ENCODE peak calls at places on chromosomes 4 and X, in ten cellular contexts. One of them, this sample, is unnamed.

GRCh38 chr4:136917312-136918110 is 614.8 kb downstream of the PCDH18 start:
- DNase-seq in mammary epithelial cell: no peak
- DNase-seq in upper lobe of right lung: no peak
- DNase-seq in heart right ventricle: no peak
- DNase-seq in cardiac fibroblast: no peak
- DNase-seq in left ventricle myocardium inferior: no peak
- DNase-seq in progenitor cell of endocrine pancreas: no peak
- DNase-seq in glutamatergic neuron: no peak
- DNase-seq in IMR-90: no peak
- DNase-seq in NB4: no peak
- DNase-seq in this sample: no peak

GRCh38 chrX:102835504-102836146 is 101.4 kb upstream of the RAB40AL start:
- DNase-seq in mammary epithelial cell: peak
- DNase-seq in upper lobe of right lung: no peak
- DNase-seq in heart right ventricle: no peak
- DNase-seq in cardiac fibroblast: peak
- DNase-seq in left ventricle myocardium inferior: no peak
- DNase-seq in progenitor cell of endocrine pancreas: no peak
- DNase-seq in glutamatergic neuron: peak
- DNase-seq in IMR-90: peak
- DNase-seq in NB4: peak
- DNase-seq in this sample: peak

GRCh38 chr4:1751919-1752283 is 30.6 kb downstream of the TACC3 start:
- DNase-seq in mammary epithelial cell: no peak
- DNase-seq in upper lobe of right lung: peak
- DNase-seq in heart right ventricle: no peak
- DNase-seq in cardiac fibroblast: no peak
- DNase-seq in left ventricle myocardium inferior: no peak
- DNase-seq in progenitor cell of endocrine pancreas: no peak
- DNase-seq in glutamatergic neuron: no peak
- DNase-seq in IMR-90: no peak
- DNase-seq in NB4: no peak
- DNase-seq in this sample: no peak

GRCh38 chr4:169311643-169312365 is 41.0 kb upstream of the SH3RF1 start:
- DNase-seq in mammary epithelial cell: peak
- DNase-seq in upper lobe of right lung: no peak
- DNase-seq in heart right ventricle: peak
- DNase-seq in cardiac fibroblast: peak
- DNase-seq in left ventricle myocardium inferior: no peak
- DNase-seq in progenitor cell of endocrine pancreas: no peak
- DNase-seq in glutamatergic neuron: peak
- DNase-seq in IMR-90: peak
- DNase-seq in NB4: peak
- DNase-seq in this sample: peak

GRCh38 chr4:48490680-48491513 is 845 bp downstream of the ZAR1 start:
- DNase-seq in mammary epithelial cell: no peak
- DNase-seq in upper lobe of right lung: no peak
- DNase-seq in heart right ventricle: no peak
- DNase-seq in cardiac fibroblast: no peak
- DNase-seq in left ventricle myocardium inferior: no peak
- DNase-seq in progenitor cell of endocrine pancreas: no peak
- DNase-seq in glutamatergic neuron: no peak
- DNase-seq in IMR-90: no peak
- DNase-seq in NB4: no peak
- DNase-seq in this sample: no peak

GRCh38 chrX:136041254-136041812 is 56.1 kb downstream of the SLC9A6 start:
- DNase-seq in mammary epithelial cell: no peak
- DNase-seq in upper lobe of right lung: no peak
- DNase-seq in heart right ventricle: no peak
- DNase-seq in cardiac fibroblast: no peak
- DNase-seq in left ventricle myocardium inferior: no peak
- DNase-seq in progenitor cell of endocrine pancreas: no peak
- DNase-seq in glutamatergic neuron: no peak
- DNase-seq in IMR-90: no peak
- DNase-seq in NB4: no peak
- DNase-seq in this sample: no peak

GRCh38 chr4:4670869-4671268 is 129.0 kb upstream of the STX18 start:
- DNase-seq in mammary epithelial cell: no peak
- DNase-seq in upper lobe of right lung: no peak
- DNase-seq in heart right ventricle: no peak
- DNase-seq in cardiac fibroblast: no peak
- DNase-seq in left ventricle myocardium inferior: no peak
- DNase-seq in progenitor cell of endocrine pancreas: no peak
- DNase-seq in glutamatergic neuron: no peak
- DNase-seq in IMR-90: no peak
- DNase-seq in NB4: no peak
- DNase-seq in this sample: no peak

GRCh38 chr4:176849076-176849475 is 56.4 kb upstream of the VEGFC start:
- DNase-seq in mammary epithelial cell: peak
- DNase-seq in upper lobe of right lung: no peak
- DNase-seq in heart right ventricle: no peak
- DNase-seq in cardiac fibroblast: no peak
- DNase-seq in left ventricle myocardium inferior: no peak
- DNase-seq in progenitor cell of endocrine pancreas: no peak
- DNase-seq in glutamatergic neuron: no peak
- DNase-seq in IMR-90: no peak
- DNase-seq in NB4: no peak
- DNase-seq in this sample: no peak

GRCh38 chr4:55838356-55838755 is 15.1 kb upstream of the EXOC1 start:
- DNase-seq in mammary epithelial cell: no peak
- DNase-seq in upper lobe of right lung: no peak
- DNase-seq in heart right ventricle: no peak
- DNase-seq in cardiac fibroblast: no peak
- DNase-seq in left ventricle myocardium inferior: no peak
- DNase-seq in progenitor cell of endocrine pancreas: no peak
- DNase-seq in glutamatergic neuron: no peak
- DNase-seq in IMR-90: peak
- DNase-seq in NB4: no peak
- DNase-seq in this sample: no peak

GRCh38 chr4:14178421-14178820 is 550.9 kb upstream of the BOD1L1 start:
- DNase-seq in mammary epithelial cell: peak
- DNase-seq in upper lobe of right lung: no peak
- DNase-seq in heart right ventricle: no peak
- DNase-seq in cardiac fibroblast: peak
- DNase-seq in left ventricle myocardium inferior: no peak
- DNase-seq in progenitor cell of endocrine pancreas: no peak
- DNase-seq in glutamatergic neuron: no peak
- DNase-seq in IMR-90: peak
- DNase-seq in NB4: no peak
- DNase-seq in this sample: peak

GRCh38 chr4:164930647-164931046 is 46.8 kb downstream of the TRIM61 start:
- DNase-seq in mammary epithelial cell: no peak
- DNase-seq in upper lobe of right lung: no peak
- DNase-seq in heart right ventricle: no peak
- DNase-seq in cardiac fibroblast: no peak
- DNase-seq in left ventricle myocardium inferior: no peak
- DNase-seq in progenitor cell of endocrine pancreas: no peak
- DNase-seq in glutamatergic neuron: no peak
- DNase-seq in IMR-90: no peak
- DNase-seq in NB4: no peak
- DNase-seq in this sample: no peak

GRCh38 chr4:76251448-76252270 is at the start of gene FAM47E:
- DNase-seq in mammary epithelial cell: peak
- DNase-seq in upper lobe of right lung: peak
- DNase-seq in heart right ventricle: peak
- DNase-seq in cardiac fibroblast: peak
- DNase-seq in left ventricle myocardium inferior: peak
- DNase-seq in progenitor cell of endocrine pancreas: peak
- DNase-seq in glutamatergic neuron: peak
- DNase-seq in IMR-90: peak
- DNase-seq in NB4: peak
- DNase-seq in this sample: peak

GRCh38 chr4:2388430-2389182 is 29.8 kb downstream of the ZFYVE28 start:
- DNase-seq in mammary epithelial cell: no peak
- DNase-seq in upper lobe of right lung: no peak
- DNase-seq in heart right ventricle: no peak
- DNase-seq in cardiac fibroblast: peak
- DNase-seq in left ventricle myocardium inferior: no peak
- DNase-seq in progenitor cell of endocrine pancreas: no peak
- DNase-seq in glutamatergic neuron: no peak
- DNase-seq in IMR-90: peak
- DNase-seq in NB4: peak
- DNase-seq in this sample: no peak

GRCh38 chr4:153850525-153851280 is 61.8 kb upstream of the SFRP2 start:
- DNase-seq in mammary epithelial cell: no peak
- DNase-seq in upper lobe of right lung: no peak
- DNase-seq in heart right ventricle: no peak
- DNase-seq in cardiac fibroblast: no peak
- DNase-seq in left ventricle myocardium inferior: no peak
- DNase-seq in progenitor cell of endocrine pancreas: no peak
- DNase-seq in glutamatergic neuron: no peak
- DNase-seq in IMR-90: no peak
- DNase-seq in NB4: no peak
- DNase-seq in this sample: no peak

GRCh38 chrX:40158036-40158706 is 60.4 kb upstream of the BCOR start:
- DNase-seq in mammary epithelial cell: no peak
- DNase-seq in upper lobe of right lung: peak
- DNase-seq in heart right ventricle: no peak
- DNase-seq in cardiac fibroblast: no peak
- DNase-seq in left ventricle myocardium inferior: no peak
- DNase-seq in progenitor cell of endocrine pancreas: no peak
- DNase-seq in glutamatergic neuron: peak
- DNase-seq in IMR-90: peak
- DNase-seq in NB4: peak
- DNase-seq in this sample: peak

GRCh38 chrX:48539345-48540014 is at the start of gene TBC1D25:
- DNase-seq in mammary epithelial cell: peak
- DNase-seq in upper lobe of right lung: peak
- DNase-seq in heart right ventricle: peak
- DNase-seq in cardiac fibroblast: peak
- DNase-seq in left ventricle myocardium inferior: peak
- DNase-seq in progenitor cell of endocrine pancreas: peak
- DNase-seq in glutamatergic neuron: peak
- DNase-seq in IMR-90: peak
- DNase-seq in NB4: peak
- DNase-seq in this sample: peak
- TF ChIP-seq CTCF in mammary epithelial cell: peak
- TF ChIP-seq CTCF in upper lobe of right lung: peak
- TF ChIP-seq CTCF in heart right ventricle: peak
- TF ChIP-seq CTCF in cardiac fibroblast: no peak
- TF ChIP-seq CTCF in left ventricle myocardium inferior: peak
- TF ChIP-seq CTCF in progenitor cell of endocrine pancreas: peak
- TF ChIP-seq CTCF in glutamatergic neuron: no peak
- TF ChIP-seq CTCF in IMR-90: peak
- TF ChIP-seq CTCF in NB4: peak
- TF ChIP-seq CTCF in this sample: peak

DNA sequence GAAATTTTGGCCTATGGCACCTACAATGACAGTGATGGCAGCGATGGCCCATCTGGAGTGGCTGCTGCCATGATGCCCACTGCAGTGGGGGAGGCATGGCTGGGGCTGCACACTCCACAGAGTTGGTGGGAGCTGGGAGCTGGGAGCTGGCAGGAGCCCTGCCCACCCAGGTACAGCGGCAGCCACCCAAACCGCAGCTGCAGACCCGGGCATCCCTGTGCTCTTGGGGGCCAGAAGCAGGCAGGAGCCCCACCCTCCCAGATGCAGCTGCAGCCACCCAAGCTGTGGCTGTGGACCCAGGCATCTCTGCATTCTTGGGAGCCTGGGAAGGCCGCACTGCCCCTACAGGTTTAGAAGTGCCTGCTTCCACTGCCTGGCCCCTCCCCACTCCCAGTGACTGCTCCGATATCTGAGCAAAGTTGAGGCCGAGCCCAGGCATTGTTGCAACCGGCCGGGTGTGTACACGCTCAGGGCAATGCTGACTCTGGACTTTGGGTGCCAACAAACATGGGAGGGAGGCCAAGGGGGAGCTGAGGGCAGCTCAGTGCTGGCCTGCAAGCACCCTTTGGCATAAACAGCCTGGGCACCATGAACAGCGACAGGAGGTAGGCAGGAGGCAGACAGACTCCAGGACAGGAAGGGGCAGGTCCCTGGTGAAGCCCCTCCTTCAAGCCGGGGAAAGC is 82.8 kb downstream of the PPP4R3C start:
- DNase-seq in mammary epithelial cell: no peak
- DNase-seq in upper lobe of right lung: no peak
- DNase-seq in heart right ventricle: no peak
- DNase-seq in cardiac fibroblast: no peak
- DNase-seq in left ventricle myocardium inferior: no peak
- DNase-seq in progenitor cell of endocrine pancreas: no peak
- DNase-seq in glutamatergic neuron: no peak
- DNase-seq in IMR-90: no peak
- DNase-seq in NB4: no peak
- DNase-seq in this sample: no peak
- TF ChIP-seq CTCF in mammary epithelial cell: no peak
- TF ChIP-seq CTCF in upper lobe of right lung: no peak
- TF ChIP-seq CTCF in heart right ventricle: no peak
- TF ChIP-seq CTCF in cardiac fibroblast: no peak
- TF ChIP-seq CTCF in left ventricle myocardium inferior: no peak
- TF ChIP-seq CTCF in progenitor cell of endocrine pancreas: no peak
- TF ChIP-seq CTCF in glutamatergic neuron: no peak
- TF ChIP-seq CTCF in IMR-90: no peak
- TF ChIP-seq CTCF in NB4: no peak
- TF ChIP-seq CTCF in this sample: no peak

GRCh38 chr4:42845586-42845985 is 46.9 kb upstream of the GRXCR1 start:
- DNase-seq in mammary epithelial cell: no peak
- DNase-seq in upper lobe of right lung: no peak
- DNase-seq in heart right ventricle: no peak
- DNase-seq in cardiac fibroblast: no peak
- DNase-seq in left ventricle myocardium inferior: no peak
- DNase-seq in progenitor cell of endocrine pancreas: no peak
- DNase-seq in glutamatergic neuron: no peak
- DNase-seq in IMR-90: no peak
- DNase-seq in NB4: no peak
- DNase-seq in this sample: no peak

GRCh38 chr4:42844422-42844821 is 48.1 kb upstream of the GRXCR1 start:
- DNase-seq in mammary epithelial cell: no peak
- DNase-seq in upper lobe of right lung: no peak
- DNase-seq in heart right ventricle: no peak
- DNase-seq in cardiac fibroblast: no peak
- DNase-seq in left ventricle myocardium inferior: no peak
- DNase-seq in progenitor cell of endocrine pancreas: no peak
- DNase-seq in glutamatergic neuron: no peak
- DNase-seq in IMR-90: no peak
- DNase-seq in NB4: no peak
- DNase-seq in this sample: no peak

GRCh38 chr4:42843694-42844093 is 48.8 kb upstream of the GRXCR1 start:
- DNase-seq in mammary epithelial cell: no peak
- DNase-seq in upper lobe of right lung: no peak
- DNase-seq in heart right ventricle: no peak
- DNase-seq in cardiac fibroblast: no peak
- DNase-seq in left ventricle myocardium inferior: no peak
- DNase-seq in progenitor cell of endocrine pancreas: no peak
- DNase-seq in glutamatergic neuron: no peak
- DNase-seq in IMR-90: no peak
- DNase-seq in NB4: no peak
- DNase-seq in this sample: no peak
- TF ChIP-seq CTCF in mammary epithelial cell: no peak
- TF ChIP-seq CTCF in upper lobe of right lung: no peak
- TF ChIP-seq CTCF in heart right ventricle: no peak
- TF ChIP-seq CTCF in cardiac fibroblast: no peak
- TF ChIP-seq CTCF in left ventricle myocardium inferior: no peak
- TF ChIP-seq CTCF in progenitor cell of endocrine pancreas: no peak
- TF ChIP-seq CTCF in glutamatergic neuron: no peak
- TF ChIP-seq CTCF in IMR-90: no peak
- TF ChIP-seq CTCF in NB4: no peak
- TF ChIP-seq CTCF in this sample: no peak

DNA sequence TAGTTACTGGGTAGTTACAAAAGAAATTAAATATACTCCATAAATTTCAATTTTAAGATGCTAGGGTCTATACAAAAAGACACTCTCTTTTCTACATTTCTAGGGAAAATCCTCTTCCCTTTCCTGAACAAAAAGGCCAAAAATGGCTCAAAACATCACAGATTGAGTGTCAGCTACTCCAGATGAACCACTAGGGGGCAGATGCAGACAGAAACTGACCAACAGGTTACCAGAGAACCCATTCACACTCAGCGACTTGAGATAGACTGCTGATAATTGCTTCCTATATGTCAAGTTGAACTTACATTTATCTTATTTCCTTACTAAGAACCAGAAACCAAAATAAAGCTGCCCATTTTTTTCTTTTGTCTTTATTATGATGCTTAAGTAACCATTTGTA is 83.4 kb upstream of the MID1IP1 start:
- DNase-seq in mammary epithelial cell: peak
- DNase-seq in upper lobe of right lung: no peak
- DNase-seq in heart right ventricle: no peak
- DNase-seq in cardiac fibroblast: peak
- DNase-seq in left ventricle myocardium inferior: no peak
- DNase-seq in progenitor cell of endocrine pancreas: no peak
- DNase-seq in glutamatergic neuron: no peak
- DNase-seq in IMR-90: peak
- DNase-seq in NB4: peak
- DNase-seq in this sample: peak
- TF ChIP-seq CTCF in mammary epithelial cell: peak
- TF ChIP-seq CTCF in upper lobe of right lung: peak
- TF ChIP-seq CTCF in heart right ventricle: peak
- TF ChIP-seq CTCF in cardiac fibroblast: peak
- TF ChIP-seq CTCF in left ventricle myocardium inferior: peak
- TF ChIP-seq CTCF in progenitor cell of endocrine pancreas: peak
- TF ChIP-seq CTCF in glutamatergic neuron: peak
- TF ChIP-seq CTCF in IMR-90: peak
- TF ChIP-seq CTCF in NB4: peak
- TF ChIP-seq CTCF in this sample: peak